ENCODE peak calls at places on chromosomes 1 and 21, in five cellular contexts. One of them, this sample, is unnamed.
A peak's percentile ranks its signal among the peaks of the same experiment; 100 is the strongest.

GRCh38 chr1:2832506-2833453 is 31.3 kb upstream of the TTC34 start:
- DNase-seq in colonic mucosa: no peak
- DNase-seq in kidney epithelial cell: no peak
- DNase-seq in transverse colon: no peak
- DNase-seq in fibroblast of the aortic adventitia: no peak
- DNase-seq in this sample: no peak

GRCh38 chr1:234956821-234957329 is 171.8 kb downstream of the TOMM20 start:
- DNase-seq in transverse colon: no peak
- DNase-seq in kidney epithelial cell: no peak
- DNase-seq in colonic mucosa: peak; percentile 40
- DNase-seq in fibroblast of the aortic adventitia: no peak
- DNase-seq in this sample: no peak

GRCh38 chr1:4700801-4701200 is 46.4 kb downstream of the AJAP1 start:
- DNase-seq in transverse colon: no peak
- DNase-seq in kidney epithelial cell: no peak
- DNase-seq in colonic mucosa: no peak
- DNase-seq in fibroblast of the aortic adventitia: no peak
- DNase-seq in this sample: no peak

GRCh38 chr1:162916821-162917613 is 56.0 kb upstream of the CCDC190 start:
- DNase-seq in transverse colon: no peak
- DNase-seq in kidney epithelial cell: no peak
- DNase-seq in fibroblast of the aortic adventitia: no peak
- DNase-seq in colonic mucosa: no peak
- DNase-seq in this sample: no peak

GRCh38 chr1:233485385-233485784 is 128.5 kb upstream of the KCNK1 start:
- DNase-seq in fibroblast of the aortic adventitia: no peak
- DNase-seq in transverse colon: no peak
- DNase-seq in kidney epithelial cell: no peak
- DNase-seq in colonic mucosa: no peak
- DNase-seq in this sample: no peak

GRCh38 chr1:205321109-205321958 is at the start of gene NUAK2:
- DNase-seq in transverse colon: peak; percentile 96
- DNase-seq in fibroblast of the aortic adventitia: peak; percentile 79
- DNase-seq in kidney epithelial cell: peak; percentile 67
- DNase-seq in colonic mucosa: peak; percentile 97
- DNase-seq in this sample: peak; percentile 72

GRCh38 chr21:37240978-37241377 is 26.2 kb downstream of the VPS26C start:
- DNase-seq in fibroblast of the aortic adventitia: no peak
- DNase-seq in colonic mucosa: no peak
- DNase-seq in kidney epithelial cell: no peak
- DNase-seq in transverse colon: no peak
- DNase-seq in this sample: no peak

GRCh38 chr21:15908187-15908586 is 178.4 kb downstream of the USP25 start:
- DNase-seq in kidney epithelial cell: no peak
- DNase-seq in transverse colon: no peak
- DNase-seq in colonic mucosa: no peak
- DNase-seq in fibroblast of the aortic adventitia: peak; percentile 36
- DNase-seq in this sample: peak; percentile 6

GRCh38 chr1:72846891-72847290 is 564.6 kb upstream of the NEGR1 start:
- DNase-seq in kidney epithelial cell: no peak
- DNase-seq in colonic mucosa: no peak
- DNase-seq in fibroblast of the aortic adventitia: no peak
- DNase-seq in transverse colon: no peak
- DNase-seq in this sample: no peak

GRCh38 chr1:167186771-167187170 is 33.9 kb upstream of the POU2F1 start:
- DNase-seq in kidney epithelial cell: no peak
- DNase-seq in transverse colon: no peak
- DNase-seq in colonic mucosa: no peak
- DNase-seq in fibroblast of the aortic adventitia: no peak
- DNase-seq in this sample: no peak

GRCh38 chr1:156498447-156499193 is 2.0 kb downstream of the MEF2D start:
- DNase-seq in fibroblast of the aortic adventitia: no peak
- DNase-seq in colonic mucosa: peak; percentile 71
- DNase-seq in kidney epithelial cell: no peak
- DNase-seq in transverse colon: peak; percentile 55
- DNase-seq in this sample: no peak

GRCh38 chr1:75765697-75766355 is 20.2 kb upstream of the RABGGTB start:
- DNase-seq in fibroblast of the aortic adventitia: peak; percentile 80
- DNase-seq in colonic mucosa: no peak
- DNase-seq in kidney epithelial cell: peak; percentile 35
- DNase-seq in transverse colon: no peak
- DNase-seq in this sample: peak; percentile 86

GRCh38 chr1:1347663-1348419 is 1.4 kb downstream of the DVL1 start:
- DNase-seq in kidney epithelial cell: no peak
- DNase-seq in colonic mucosa: peak; percentile 85
- DNase-seq in transverse colon: peak; percentile 82
- DNase-seq in fibroblast of the aortic adventitia: no peak
- DNase-seq in this sample: no peak

GRCh38 chr1:1240822-1241587 is 5.5 kb downstream of the C1QTNF12 start:
- DNase-seq in transverse colon: no peak
- DNase-seq in colonic mucosa: no peak
- DNase-seq in kidney epithelial cell: no peak
- DNase-seq in fibroblast of the aortic adventitia: peak; percentile 22
- DNase-seq in this sample: no peak

GRCh38 chr1:162656266-162656665 is 24.0 kb downstream of the DDR2 start:
- DNase-seq in colonic mucosa: no peak
- DNase-seq in transverse colon: no peak
- DNase-seq in fibroblast of the aortic adventitia: no peak
- DNase-seq in kidney epithelial cell: no peak
- DNase-seq in this sample: no peak

GRCh38 chr21:42541174-42541573 is 27.5 kb downstream of the SLC37A1 start:
- DNase-seq in fibroblast of the aortic adventitia: no peak
- DNase-seq in transverse colon: no peak
- DNase-seq in colonic mucosa: no peak
- DNase-seq in kidney epithelial cell: no peak
- DNase-seq in this sample: no peak

GRCh38 chr1:186236921-186237320 is 138.1 kb downstream of the TPR start:
- DNase-seq in fibroblast of the aortic adventitia: peak; percentile 83
- DNase-seq in kidney epithelial cell: peak; percentile 78
- DNase-seq in transverse colon: no peak
- DNase-seq in colonic mucosa: no peak
- DNase-seq in this sample: peak; percentile 8

GRCh38 chr21:16305686-16306085 is 575.9 kb downstream of the USP25 start:
- DNase-seq in colonic mucosa: no peak
- DNase-seq in fibroblast of the aortic adventitia: peak; percentile 56
- DNase-seq in transverse colon: no peak
- DNase-seq in kidney epithelial cell: no peak
- DNase-seq in this sample: no peak

GRCh38 chr1:220511785-220512184 is 16.2 kb upstream of the MARK1 start:
- DNase-seq in colonic mucosa: no peak
- DNase-seq in fibroblast of the aortic adventitia: no peak
- DNase-seq in transverse colon: no peak
- DNase-seq in kidney epithelial cell: no peak
- DNase-seq in this sample: no peak

GRCh38 chr1:247111259-247111635 is 7.1 kb upstream of the ZNF669 start:
- DNase-seq in fibroblast of the aortic adventitia: no peak
- DNase-seq in kidney epithelial cell: no peak
- DNase-seq in colonic mucosa: no peak
- DNase-seq in transverse colon: no peak
- DNase-seq in this sample: no peak

GRCh38 chr1:151314137-151314875 is 12.9 kb downstream of the PI4KB start:
- DNase-seq in transverse colon: peak; percentile 55
- DNase-seq in fibroblast of the aortic adventitia: peak; percentile 93
- DNase-seq in colonic mucosa: peak; percentile 61
- DNase-seq in kidney epithelial cell: peak; percentile 21
- DNase-seq in this sample: peak; percentile 46

GRCh38 chr1:1080122-1080753 is 6.1 kb upstream of the RNF223 start:
- DNase-seq in colonic mucosa: peak; percentile 72
- DNase-seq in fibroblast of the aortic adventitia: peak; percentile 24
- DNase-seq in transverse colon: peak; percentile 67
- DNase-seq in kidney epithelial cell: no peak
- DNase-seq in this sample: peak; percentile 51

GRCh38 chr1:106924360-106924759 is 132.1 kb upstream of the PRMT6 start:
- DNase-seq in colonic mucosa: no peak
- DNase-seq in kidney epithelial cell: peak; percentile 66
- DNase-seq in transverse colon: no peak
- DNase-seq in fibroblast of the aortic adventitia: peak; percentile 29
- DNase-seq in this sample: peak; percentile 31

DNA sequence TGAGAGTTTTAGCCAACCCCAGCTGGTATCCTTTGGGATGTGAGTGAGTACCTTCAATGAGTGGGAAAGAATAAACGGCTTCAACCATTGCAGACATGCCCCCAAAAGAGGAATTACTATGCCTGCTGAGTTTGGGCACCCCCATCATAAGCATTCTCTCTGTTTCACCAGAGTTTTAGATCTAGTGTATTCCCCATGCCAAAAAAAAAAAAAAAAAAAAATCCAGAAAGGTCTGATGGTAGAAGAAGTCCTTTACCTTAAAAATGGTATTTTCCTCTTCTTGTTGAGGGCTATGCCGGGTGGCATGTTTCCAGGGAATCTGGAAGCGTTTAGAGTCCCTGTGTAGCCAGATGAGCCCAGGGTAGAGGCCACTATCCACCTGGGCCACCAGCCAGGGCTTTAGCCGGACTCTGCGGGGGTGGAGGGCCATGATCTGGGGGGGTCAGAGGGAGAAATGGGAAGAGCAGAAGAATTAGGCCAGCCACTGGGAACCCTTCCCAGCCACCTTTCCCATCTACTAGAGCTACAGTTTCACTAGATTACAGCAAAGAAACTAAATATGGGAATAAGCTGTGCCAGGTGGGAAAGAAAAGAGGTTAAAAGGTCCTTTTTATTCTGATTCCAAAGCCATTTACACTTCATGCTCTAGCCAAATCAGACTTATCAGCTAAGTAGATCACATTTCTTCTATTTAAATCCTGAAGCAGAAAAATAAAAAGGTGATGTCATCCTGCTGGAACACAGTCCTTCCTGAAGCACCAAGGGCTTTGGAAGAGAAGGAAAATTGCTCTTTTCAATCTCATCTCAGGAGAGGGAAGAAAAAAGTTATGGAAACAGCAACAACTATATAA is 4.7 kb downstream of the IRF6 start:
- DNase-seq in fibroblast of the aortic adventitia: peak; percentile 68
- DNase-seq in kidney epithelial cell: no peak
- DNase-seq in transverse colon: no peak
- DNase-seq in colonic mucosa: no peak
- DNase-seq in this sample: peak; percentile 37
- H3K4me3 ChIP-seq in fibroblast of the aortic adventitia: no peak overlapping the region
- H3K4me3 ChIP-seq in kidney epithelial cell: no peak overlapping the region
- H3K4me3 ChIP-seq in transverse colon: no peak overlapping the region
- H3K4me3 ChIP-seq in colonic mucosa: no peak overlapping the region
- H3K4me3 ChIP-seq in this sample: no peak overlapping the region

GRCh38 chr1:42680921-42681683 is 1.1 kb upstream of the YBX1 start:
- DNase-seq in kidney epithelial cell: no peak
- DNase-seq in colonic mucosa: peak; percentile 26
- DNase-seq in fibroblast of the aortic adventitia: peak; percentile 33
- DNase-seq in transverse colon: no peak
- DNase-seq in this sample: no peak

GRCh38 chr1:42684139-42684538 is 1.9 kb downstream of the YBX1 start:
- DNase-seq in transverse colon: no peak
- DNase-seq in kidney epithelial cell: no peak
- DNase-seq in fibroblast of the aortic adventitia: peak; percentile 14
- DNase-seq in colonic mucosa: peak; percentile 40
- DNase-seq in this sample: no peak

GRCh38 chr1:42680045-42680444 is 2.2 kb upstream of the YBX1 start:
- DNase-seq in fibroblast of the aortic adventitia: no peak
- DNase-seq in colonic mucosa: no peak
- DNase-seq in transverse colon: no peak
- DNase-seq in kidney epithelial cell: no peak
- DNase-seq in this sample: no peak

GRCh38 chr1:42682739-42683529 is 716 bp downstream of the YBX1 start:
- DNase-seq in transverse colon: peak; percentile 87
- DNase-seq in fibroblast of the aortic adventitia: peak; percentile 72
- DNase-seq in kidney epithelial cell: no peak
- DNase-seq in colonic mucosa: peak; percentile 80
- DNase-seq in this sample: no peak

GRCh38 chr1:42681771-42682483 is at the start of gene YBX1:
- DNase-seq in fibroblast of the aortic adventitia: peak; percentile 99
- DNase-seq in transverse colon: peak; percentile 97
- DNase-seq in kidney epithelial cell: peak; percentile 94
- DNase-seq in colonic mucosa: peak; percentile 97
- DNase-seq in this sample: peak; percentile 97
- TF ChIP-seq CTCF in fibroblast of the aortic adventitia: no peak
- TF ChIP-seq CTCF in transverse colon: no peak
- TF ChIP-seq CTCF in kidney epithelial cell: no peak
- TF ChIP-seq CTCF in colonic mucosa: no peak
- TF ChIP-seq CTCF in this sample: no peak

GRCh38 chr1:173122344-173122880 is 71.7 kb upstream of the TNFSF18 start:
- DNase-seq in kidney epithelial cell: no peak
- DNase-seq in colonic mucosa: no peak
- DNase-seq in transverse colon: no peak
- DNase-seq in fibroblast of the aortic adventitia: peak; percentile 32
- DNase-seq in this sample: no peak

GRCh38 chr1:173127369-173128307 is 76.9 kb upstream of the TNFSF18 start:
- DNase-seq in transverse colon: no peak
- DNase-seq in kidney epithelial cell: no peak
- DNase-seq in fibroblast of the aortic adventitia: no peak
- DNase-seq in colonic mucosa: no peak
- DNase-seq in this sample: no peak

GRCh38 chr1:173118404-173118803 is 67.7 kb upstream of the TNFSF18 start:
- DNase-seq in transverse colon: no peak
- DNase-seq in fibroblast of the aortic adventitia: no peak
- DNase-seq in kidney epithelial cell: no peak
- DNase-seq in colonic mucosa: no peak
- DNase-seq in this sample: no peak

GRCh38 chr1:173126421-173126820 is 75.7 kb upstream of the TNFSF18 start:
- DNase-seq in transverse colon: no peak
- DNase-seq in colonic mucosa: no peak
- DNase-seq in fibroblast of the aortic adventitia: no peak
- DNase-seq in kidney epithelial cell: no peak
- DNase-seq in this sample: no peak

DNA sequence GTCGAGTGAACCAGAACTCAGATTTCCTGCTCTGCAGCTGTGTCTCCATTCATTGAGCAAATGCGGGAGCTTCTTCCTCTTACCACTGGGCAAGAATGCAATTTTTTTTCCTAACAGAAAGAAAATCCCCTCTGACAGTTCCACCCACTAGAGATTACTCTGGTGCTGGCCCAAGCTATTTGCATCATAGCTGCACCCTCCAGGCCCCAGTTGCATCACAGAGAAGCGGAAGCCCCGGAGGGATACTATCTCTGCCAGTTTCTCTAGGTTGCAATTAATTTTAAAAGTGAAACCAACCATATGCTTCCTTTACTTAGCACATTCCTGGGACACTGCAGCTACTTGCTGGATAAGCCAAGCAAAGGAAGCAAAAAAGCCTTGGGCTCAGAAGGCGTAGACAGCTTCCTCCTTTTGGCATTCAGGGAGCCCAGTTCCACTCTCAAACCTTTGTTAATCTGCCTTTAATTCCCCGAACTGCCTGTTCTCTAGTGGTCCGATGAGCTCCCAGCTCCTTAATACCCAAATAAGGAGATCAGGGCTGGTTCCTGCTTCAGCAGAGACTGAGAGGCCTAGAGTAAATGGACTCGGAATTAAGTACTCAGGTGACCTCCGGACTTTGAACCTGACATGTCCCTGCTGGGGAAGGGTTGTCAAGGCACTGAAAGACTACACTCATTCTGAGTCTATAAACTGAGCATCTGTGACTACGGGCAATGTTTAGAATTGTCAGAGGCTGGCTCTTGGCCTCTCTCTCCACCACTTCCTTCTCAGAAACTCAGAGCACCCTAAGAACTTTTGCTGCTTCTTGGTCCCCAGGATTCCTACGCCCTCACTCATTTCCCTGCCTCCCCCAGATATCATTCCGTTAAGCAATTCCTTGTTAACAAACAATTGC is 72.5 kb upstream of the TNFSF18 start:
- DNase-seq in fibroblast of the aortic adventitia: peak; percentile 97
- DNase-seq in kidney epithelial cell: peak; percentile 47
- DNase-seq in colonic mucosa: peak; percentile 73
- DNase-seq in transverse colon: peak; percentile 61
- DNase-seq in this sample: peak; percentile 80
- H3K4me3 ChIP-seq in fibroblast of the aortic adventitia: peak overlapping the region; percentile 19
- H3K4me3 ChIP-seq in kidney epithelial cell: no peak overlapping the region
- H3K4me3 ChIP-seq in colonic mucosa: no peak overlapping the region
- H3K4me3 ChIP-seq in transverse colon: peak overlapping the region; percentile 6
- H3K4me3 ChIP-seq in this sample: peak overlapping the region; percentile 5

GRCh38 chr1:237492359-237492758 is 398.4 kb downstream of the ZP4 start:
- DNase-seq in colonic mucosa: no peak
- DNase-seq in transverse colon: no peak
- DNase-seq in kidney epithelial cell: no peak
- DNase-seq in fibroblast of the aortic adventitia: no peak
- DNase-seq in this sample: no peak
- TF ChIP-seq CTCF in colonic mucosa: no peak
- TF ChIP-seq CTCF in transverse colon: no peak
- TF ChIP-seq CTCF in kidney epithelial cell: no peak
- TF ChIP-seq CTCF in fibroblast of the aortic adventitia: no peak
- TF ChIP-seq CTCF in this sample: no peak

This sample was measured in retinal pigment epithelial cell.